ENCODE peak calls at places on chromosomes 12 and 14, in five cellular contexts. I, L, N, H and J are unnamed samples.

GRCh38 chr14:23034498-23035302 is at the start of gene PSMB5:
- DNase-seq in I (peak; percentile 93), L (peak; percentile 93), N (peak; percentile 98), H (peak; percentile 91), J (peak; percentile 87)

GRCh38 chr14:102922490-102923200 is at the start of gene AMN:
- DNase-seq in I (peak; percentile 9), L (no peak), N (no peak), H (peak; percentile 69), J (no peak)

GRCh38 chr12:99130808-99131538 is 485.9 kb downstream of the APAF1 start:
- DNase-seq in I (no peak), L (no peak), N (peak; percentile 50), H (no peak), J (no peak)

GRCh38 chr14:54776361-54777001 is 126.1 kb downstream of the GCH1 start:
- DNase-seq in I (peak; percentile 50), L (peak; percentile 45), N (peak; percentile 24), H (peak; percentile 62), J (no peak)

GRCh38 chr12:70267550-70267949 is 24.3 kb downstream of the CNOT2 start:
- DNase-seq in I (no peak), L (peak; percentile 24), N (no peak), H (no peak), J (no peak)

GRCh38 chr12:1611775-1612174 is 17.3 kb upstream of the WNT5B start:
- DNase-seq in I (no peak), L (peak; percentile 86), N (no peak), H (no peak), J (no peak)

GRCh38 chr14:92352158-92352985 is 29.4 kb downstream of the SLC24A4 start:
- DNase-seq in I (no peak), L (no peak), N (no peak), H (no peak), J (no peak)

GRCh38 chr14:103693514-103693913 is 21.7 kb downstream of the XRCC3 start:
- DNase-seq in I (no peak), L (no peak), N (no peak), H (no peak), J (no peak)

GRCh38 chr12:44052554-44052953 is 216.7 kb downstream of the TMEM117 start:
- DNase-seq in I (no peak), L (no peak), N (no peak), H (no peak), J (no peak)

GRCh38 chr12:115303751-115304309 is 619.9 kb upstream of the TBX3 start:
- DNase-seq in I (no peak), L (no peak), N (no peak), H (no peak), J (no peak)

GRCh38 chr12:52824741-52825410 is 9.2 kb downstream of the KRT79 start:
- DNase-seq in I (no peak), L (no peak), N (no peak), H (no peak), J (no peak)

GRCh38 chr12:45577844-45578399 is 151.6 kb upstream of the ARID2 start:
- DNase-seq in I (no peak), L (no peak), N (no peak), H (no peak), J (no peak)

GRCh38 chr12:50081096-50081808 is 3.9 kb upstream of the SMARCD1 start:
- DNase-seq in I (no peak), L (no peak), N (no peak), H (no peak), J (no peak)

GRCh38 chr14:105938055-105938863 is 411.9 kb downstream of the TMEM121 start:
- DNase-seq in I (no peak), L (no peak), N (no peak), H (no peak), J (no peak)

GRCh38 chr14:68507544-68508081 is 285.3 kb downstream of the ZFP36L1 start:
- DNase-seq in I (peak; percentile 77), L (no peak), N (no peak), H (no peak), J (no peak)

GRCh38 chr14:103472939-103473338 is 49.7 kb downstream of the CKB start:
- DNase-seq in I (no peak), L (no peak), N (no peak), H (no peak), J (no peak)

GRCh38 chr14:95534299-95535225 is at the start of gene GLRX5:
- DNase-seq in I (peak; percentile 99), L (peak; percentile 100), N (peak; percentile 100), H (peak; percentile 99), J (peak; percentile 87)

GRCh38 chr12:47188576-47189441 is 109.0 kb upstream of the AMIGO2 start:
- DNase-seq in I (no peak), L (peak; percentile 75), N (no peak), H (no peak), J (no peak)

GRCh38 chr14:34027990-34028490 is 77.2 kb upstream of the EGLN3 start:
- DNase-seq in I (no peak), L (no peak), N (no peak), H (no peak), J (no peak)

GRCh38 chr14:46999661-47000060 is 348.1 kb upstream of the RPL10L start:
- DNase-seq in I (no peak), L (no peak), N (no peak), H (no peak), J (no peak)

GRCh38 chr14:94081386-94081820 is 293 bp downstream of the IFI27L1 start:
- DNase-seq in I (no peak), L (no peak), N (no peak), H (no peak), J (no peak)

GRCh38 chr14:103391048-103391447 is 5.8 kb downstream of the MARK3 start:
- DNase-seq in I (peak; percentile 62), L (peak; percentile 57), N (no peak), H (no peak), J (peak; percentile 38)

GRCh38 chr12:54300732-54301427 is at the start of gene NFE2:
- DNase-seq in I (peak; percentile 27), L (peak; percentile 66), N (no peak), H (peak; percentile 83), J (no peak)

GRCh38 chr12:50647031-50647430 is 116.9 kb upstream of the ATF1 start:
- DNase-seq in I (no peak), L (no peak), N (no peak), H (no peak), J (no peak)

GRCh38 chr12:116710367-116710766 is 27.5 kb downstream of the SPRING1 start:
- DNase-seq in I (no peak), L (no peak), N (no peak), H (no peak), J (no peak)

GRCh38 chr12:130714591-130715149 is 1.4 kb downstream of the RIMBP2 start:
- DNase-seq in I (no peak), L (no peak), N (no peak), H (no peak), J (no peak)

GRCh38 chr12:49623142-49623899 is at the start of gene PRPF40B:
- DNase-seq in I (peak; percentile 92), L (peak; percentile 63), N (peak; percentile 36), H (peak; percentile 95), J (peak; percentile 94)

GRCh38 chr12:14883663-14884062 is 2.0 kb downstream of the MGP start:
- DNase-seq in I (no peak), L (no peak), N (no peak), H (no peak), J (no peak)

GRCh38 chr14:21105095-21105494 is 4.2 kb downstream of the TMEM253 start:
- DNase-seq in I (no peak), L (no peak), N (no peak), H (no peak), J (no peak)

GRCh38 chr14:21103165-21103709 is 2.4 kb downstream of the TMEM253 start:
- DNase-seq in I (no peak), L (no peak), N (no peak), H (no peak), J (peak; percentile 20)

GRCh38 chr14:21102472-21103164 is 1.8 kb downstream of the TMEM253 start:
- DNase-seq in I (no peak), L (no peak), N (no peak), H (no peak), J (no peak)

GRCh38 chr14:21104448-21105060 is 3.7 kb downstream of the TMEM253 start:
- DNase-seq in I (peak; percentile 70), L (peak; percentile 72), N (no peak), H (peak; percentile 87), J (no peak)

DNA sequence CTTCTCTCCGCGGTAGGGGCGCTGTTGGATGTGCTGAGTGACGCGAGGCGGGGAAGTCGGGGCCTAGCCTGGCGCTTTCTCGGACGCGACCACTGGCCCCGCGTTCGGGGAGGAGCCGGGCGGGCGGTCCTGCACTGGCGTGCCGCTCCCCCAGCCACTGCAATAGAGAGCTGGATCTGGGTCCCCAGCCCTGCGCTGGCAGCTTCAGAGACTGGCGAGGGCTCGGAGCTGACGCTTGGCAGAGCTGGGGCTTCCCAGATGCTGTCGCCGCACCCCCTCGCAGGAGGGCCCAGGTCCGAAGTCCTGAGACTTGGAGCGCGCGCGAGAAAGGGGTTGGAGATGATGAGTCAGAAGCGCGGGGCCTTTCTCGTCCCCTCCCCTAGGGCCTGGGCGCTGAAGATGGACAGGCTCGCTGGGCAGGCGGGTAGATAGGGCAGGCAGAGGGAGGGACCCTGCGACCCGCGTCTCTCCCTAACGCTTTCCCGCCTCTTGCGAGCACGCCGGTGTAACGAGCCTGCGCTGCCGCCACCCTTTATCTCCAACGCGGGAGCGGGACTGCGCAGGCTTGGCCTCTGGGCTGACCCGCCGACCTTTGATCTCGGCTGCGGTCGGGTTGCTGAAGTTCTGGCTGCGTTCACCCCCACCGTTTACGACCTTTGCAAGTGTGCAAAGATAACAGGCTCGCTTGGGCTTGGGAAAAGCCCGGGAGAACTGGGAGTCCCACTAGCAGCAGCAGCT is 3.0 kb downstream of the TMEM253 start:
- DNase-seq in I (peak; percentile 93), L (peak; percentile 92), N (peak; percentile 76), H (peak; percentile 96), J (peak; percentile 88)
- TF ChIP-seq CTCF in I (peak; percentile 73), L (peak; percentile 83), N (peak; percentile 84), H (peak; percentile 85), J (peak; percentile 64)

DNA sequence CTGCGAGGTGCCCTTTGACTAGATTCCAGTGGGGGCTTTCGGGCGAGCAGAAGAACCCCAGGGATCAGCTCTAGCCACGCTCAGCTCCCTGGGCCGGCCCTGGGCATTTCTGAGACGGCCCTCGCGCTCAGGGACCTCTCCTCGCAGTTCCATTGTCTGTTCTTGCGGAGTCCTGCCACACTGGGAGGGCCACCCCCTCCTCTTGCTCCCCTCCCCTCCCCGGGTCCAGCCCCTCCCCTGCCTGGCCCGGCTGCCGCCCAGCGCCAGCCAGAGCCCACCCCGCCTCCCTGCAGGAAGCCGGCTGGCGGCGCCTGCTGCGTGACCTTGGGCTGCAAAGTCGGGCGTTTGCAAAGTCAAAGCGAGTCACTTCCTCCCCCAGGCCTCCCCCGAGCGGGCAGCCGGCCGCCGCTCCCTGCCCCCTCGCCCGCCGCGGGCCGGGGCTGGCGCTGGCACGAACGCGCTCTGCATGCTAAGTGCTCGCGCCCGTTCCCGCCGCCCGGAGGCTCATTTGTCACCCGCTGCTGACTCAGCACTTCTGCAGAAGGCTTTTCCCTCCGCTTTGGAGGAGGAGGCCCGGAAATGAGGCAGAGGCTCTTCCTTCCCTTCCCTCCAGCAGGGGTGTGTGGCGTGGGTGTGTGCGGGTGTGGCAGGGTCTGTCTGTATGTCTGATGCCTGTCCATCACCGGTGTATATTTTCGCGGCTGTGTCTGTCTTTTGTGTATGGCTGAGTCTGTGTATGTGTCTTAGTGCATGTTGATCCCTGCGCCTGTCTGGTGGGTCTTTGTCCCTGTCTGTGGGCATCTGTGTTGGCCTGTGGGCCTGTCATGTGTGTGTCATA is 72.0 kb downstream of the IRF2BPL start:
- DNase-seq in I (peak; percentile 92), L (peak; percentile 93), N (no peak), H (peak; percentile 95), J (no peak)
- TF ChIP-seq CTCF in I (no peak), L (peak; percentile 29), N (no peak), H (no peak), J (no peak)

GRCh38 chr12:13254311-13254710 is 57.8 kb downstream of the EMP1 start:
- DNase-seq in I (no peak), L (no peak), N (no peak), H (no peak), J (no peak)
- TF ChIP-seq CTCF in I (no peak), L (no peak), N (no peak), H (no peak), J (no peak)

GRCh38 chr12:8603858-8604257 is 8.8 kb downstream of the AICDA start:
- DNase-seq in I (no peak), L (no peak), N (no peak), H (no peak), J (no peak)
- TF ChIP-seq CTCF in I (no peak), L (peak; percentile 53), N (peak; percentile 20), H (no peak), J (no peak)